ENCODE peak calls at places on chromosomes 16 and 17, in seven cellular contexts. G is HCEC 1CT; X is EL; W is GM13977; I is activated CD4-positive, alpha-beta T cell treated with anti-CD3 and anti-CD28 coated beads for 24 hours; R is HFFc6; Q is skeletal muscle cell. Y is an unnamed sample.

GRCh38 chr17:11278186-11278983 is 37.4 kb downstream of the SHISA6 start:
- DNase-seq in G (no peak), X (no peak), W (no peak), I (no peak), R (no peak), Q (no peak), Y (no peak)

GRCh38 chr16:30660424-30661251 is 2.4 kb downstream of the FBRS start:
- DNase-seq in G (no peak), X (peak; percentile 36), W (peak; percentile 86), I (peak; percentile 67), R (no peak), Q (no peak), Y (peak; percentile 57)

GRCh38 chr17:42122371-42123303 is at the start of gene HSPB9:
- DNase-seq in G (no peak), X (no peak), W (no peak), I (no peak), R (no peak), Q (no peak), Y (no peak)

GRCh38 chr16:7888421-7888820 is 555.8 kb downstream of the RBFOX1 start:
- DNase-seq in G (no peak), X (no peak), W (no peak), I (no peak), R (no peak), Q (no peak), Y (no peak)

GRCh38 chr17:17599965-17600364 is 8.5 kb upstream of the PEMT start:
- DNase-seq in G (no peak), X (no peak), W (no peak), I (no peak), R (no peak), Q (no peak), Y (no peak)

GRCh38 chr16:30551781-30552180 is 6.4 kb downstream of the ZNF764 start:
- DNase-seq in G (no peak), X (no peak), W (peak; percentile 72), I (no peak), R (no peak), Q (no peak), Y (no peak)

GRCh38 chr17:44607836-44608690 is 48.2 kb upstream of the MEIOC start:
- DNase-seq in G (peak; percentile 59), X (peak; percentile 71), W (no peak), I (no peak), R (peak; percentile 20), Q (peak; percentile 22), Y (no peak)

GRCh38 chr16:55145771-55146603 is 178.0 kb upstream of the IRX6 start:
- DNase-seq in G (no peak), X (no peak), W (no peak), I (no peak), R (no peak), Q (no peak), Y (no peak)

GRCh38 chr17:2690165-2691068 is 21.1 kb downstream of the CLUH start:
- DNase-seq in G (no peak), X (no peak), W (peak; percentile 26), I (no peak), R (no peak), Q (no peak), Y (no peak)

GRCh38 chr16:74309789-74310781 is 13.5 kb downstream of the PSMD7 start:
- DNase-seq in G (peak; percentile 58), X (peak; percentile 59), W (peak; percentile 60), I (no peak), R (peak; percentile 50), Q (no peak), Y (peak; percentile 70)

GRCh38 chr16:13936596-13937081 is 16.7 kb downstream of the ERCC4 start:
- DNase-seq in G (peak; percentile 70), X (peak; percentile 74), W (no peak), I (no peak), R (peak; percentile 57), Q (peak; percentile 13), Y (peak; percentile 57)

GRCh38 chr17:5667871-5668270 is 83.6 kb upstream of the NLRP1 start:
- DNase-seq in G (no peak), X (no peak), W (no peak), I (no peak), R (no peak), Q (no peak), Y (peak; percentile 30)